ENCODE peak calls at places on chromosomes 1 and 21, in four cellular contexts. One of them, this sample, is unnamed.

GRCh38 chr1:2966435-2966834 is 54.8 kb upstream of the ACTRT2 start:
- DNase-seq in K562: no peak
- DNase-seq in HepG2: no peak
- DNase-seq in GM12878: no peak
- DNase-seq in this sample: no peak

GRCh38 chr1:209659909-209660308 is 7.7 kb upstream of the LAMB3 start:
- DNase-seq in K562: no peak
- DNase-seq in HepG2: no peak
- DNase-seq in GM12878: no peak
- DNase-seq in this sample: no peak

GRCh38 chr1:100658716-100659026 is 60.9 kb upstream of the VCAM1 start:
- DNase-seq in GM12878: no peak
- DNase-seq in K562: no peak
- DNase-seq in HepG2: no peak
- DNase-seq in this sample: no peak

GRCh38 chr21:36437745-36438128 is 42.2 kb downstream of the CLDN14 start:
- DNase-seq in HepG2: no peak
- DNase-seq in GM12878: no peak
- DNase-seq in K562: peak
- DNase-seq in this sample: no peak

GRCh38 chr1:55233149-55233777 is 18.1 kb upstream of the USP24 start:
- DNase-seq in HepG2: peak
- DNase-seq in GM12878: no peak
- DNase-seq in K562: no peak
- DNase-seq in this sample: no peak

GRCh38 chr1:214516434-214517326 is 34.7 kb downstream of the PTPN14 start:
- DNase-seq in HepG2: peak
- DNase-seq in GM12878: no peak
- DNase-seq in K562: no peak
- DNase-seq in this sample: no peak

GRCh38 chr1:204867203-204867602 is 3.5 kb upstream of the NFASC start:
- DNase-seq in K562: no peak
- DNase-seq in GM12878: no peak
- DNase-seq in HepG2: no peak
- DNase-seq in this sample: no peak

GRCh38 chr1:19926296-19927129 is 3.1 kb upstream of the PLA2G2E start:
- DNase-seq in GM12878: no peak
- DNase-seq in HepG2: peak
- DNase-seq in K562: no peak
- DNase-seq in this sample: no peak

GRCh38 chr1:238336531-238336930 is 445.8 kb upstream of the ZP4 start:
- DNase-seq in GM12878: no peak
- DNase-seq in HepG2: no peak
- DNase-seq in K562: no peak
- DNase-seq in this sample: no peak

GRCh38 chr1:118974641-118975040 is 13.5 kb downstream of the TBX15 start:
- DNase-seq in GM12878: no peak
- DNase-seq in HepG2: no peak
- DNase-seq in K562: no peak
- DNase-seq in this sample: no peak

GRCh38 chr1:177780096-177780700 is 189.7 kb downstream of the SEC16B start:
- DNase-seq in HepG2: peak
- DNase-seq in GM12878: no peak
- DNase-seq in K562: no peak
- DNase-seq in this sample: peak

GRCh38 chr1:46735708-46736324 is 16.9 kb upstream of the EFCAB14 start:
- DNase-seq in HepG2: peak
- DNase-seq in K562: peak
- DNase-seq in GM12878: no peak
- DNase-seq in this sample: peak

GRCh38 chr1:198937231-198938031 is 298.6 kb downstream of the PTPRC start:
- DNase-seq in HepG2: peak
- DNase-seq in K562: no peak
- DNase-seq in GM12878: peak
- DNase-seq in this sample: peak

GRCh38 chr21:36099000-36099399 is 29.2 kb downstream of the CBR1 start:
- DNase-seq in GM12878: no peak
- DNase-seq in K562: no peak
- DNase-seq in HepG2: no peak
- DNase-seq in this sample: no peak

GRCh38 chr1:8987881-8988617 is 38.2 kb downstream of the SLC2A7 start:
- DNase-seq in K562: peak
- DNase-seq in HepG2: no peak
- DNase-seq in GM12878: no peak
- DNase-seq in this sample: peak

GRCh38 chr1:100543640-100544039 is 5.7 kb downstream of the GPR88 start:
- DNase-seq in HepG2: peak
- DNase-seq in GM12878: no peak
- DNase-seq in K562: no peak
- DNase-seq in this sample: peak

GRCh38 chr1:90831910-90832309 is 114.8 kb upstream of the BARHL2 start:
- DNase-seq in K562: no peak
- DNase-seq in GM12878: no peak
- DNase-seq in HepG2: no peak
- DNase-seq in this sample: no peak

GRCh38 chr21:32480381-32480780 is 67.9 kb downstream of the EVA1C start:
- DNase-seq in K562: no peak
- DNase-seq in HepG2: no peak
- DNase-seq in GM12878: no peak
- DNase-seq in this sample: no peak

GRCh38 chr21:34132202-34132601 is 58.8 kb downstream of the MRPS6 start:
- DNase-seq in GM12878: no peak
- DNase-seq in K562: no peak
- DNase-seq in HepG2: no peak
- DNase-seq in this sample: no peak

GRCh38 chr21:26199471-26199870 is 28.9 kb upstream of the APP start:
- DNase-seq in GM12878: no peak
- DNase-seq in K562: no peak
- DNase-seq in HepG2: no peak
- DNase-seq in this sample: no peak

GRCh38 chr1:147725685-147726084 is 34.7 kb downstream of the GJA5 start:
- DNase-seq in GM12878: no peak
- DNase-seq in K562: no peak
- DNase-seq in HepG2: no peak
- DNase-seq in this sample: no peak
- H2AFZ ChIP-seq in GM12878: no peak
- H2AFZ ChIP-seq in K562: no peak
- H2AFZ ChIP-seq in HepG2: no peak
- H2AFZ ChIP-seq in this sample: no peak

GRCh38 chr21:42666918-42667317 is 13.5 kb downstream of the PDE9A start:
- DNase-seq in GM12878: no peak
- DNase-seq in HepG2: peak
- DNase-seq in K562: no peak
- DNase-seq in this sample: no peak

GRCh38 chr21:42664614-42665013 is 11.2 kb downstream of the PDE9A start:
- DNase-seq in GM12878: no peak
- DNase-seq in HepG2: no peak
- DNase-seq in K562: no peak
- DNase-seq in this sample: no peak

GRCh38 chr21:42665026-42665425 is 11.6 kb downstream of the PDE9A start:
- DNase-seq in GM12878: no peak
- DNase-seq in K562: peak
- DNase-seq in HepG2: no peak
- DNase-seq in this sample: no peak

GRCh38 chr21:42665484-42665883 is 12.1 kb downstream of the PDE9A start:
- DNase-seq in K562: no peak
- DNase-seq in GM12878: no peak
- DNase-seq in HepG2: no peak
- DNase-seq in this sample: no peak

DNA sequence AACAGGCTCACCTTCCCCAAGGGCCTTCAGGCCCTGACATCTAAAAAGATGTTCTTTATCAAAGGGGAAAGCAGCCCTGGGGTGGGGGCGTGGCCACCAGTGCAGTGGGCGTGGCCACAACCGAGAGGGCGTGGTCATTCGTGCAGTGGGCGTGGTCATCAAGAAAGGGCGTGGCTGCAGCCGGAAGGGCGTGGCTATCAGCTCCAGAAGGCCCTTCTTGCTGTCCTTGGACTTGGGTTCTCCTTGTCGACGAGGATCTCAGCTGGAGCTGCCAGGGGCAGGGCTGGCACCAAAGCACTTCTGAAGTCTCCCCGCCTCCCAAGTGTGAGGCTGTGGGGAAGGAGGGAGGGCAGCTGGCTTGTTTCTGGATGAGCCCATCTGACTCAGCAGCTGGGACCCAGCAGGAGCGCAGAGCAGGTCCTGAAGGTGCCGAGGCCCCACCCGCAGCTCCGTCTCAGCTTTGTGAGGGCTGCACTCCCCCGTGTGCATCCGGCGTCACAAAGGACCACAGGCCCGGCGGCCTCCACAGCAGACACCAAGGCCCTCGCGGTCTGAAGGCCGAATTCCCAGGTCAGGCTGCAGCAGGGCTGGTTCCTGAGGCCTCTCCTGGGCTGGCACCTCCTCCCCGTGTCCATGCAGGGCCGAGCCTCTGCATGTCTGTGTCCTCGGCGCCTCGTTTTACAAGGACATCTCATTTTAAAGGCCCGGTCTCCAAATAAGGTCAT is 12.8 kb downstream of the PDE9A start:
- DNase-seq in GM12878: no peak
- DNase-seq in HepG2: no peak
- DNase-seq in K562: peak
- DNase-seq in this sample: peak
- TF ChIP-seq JUNB in GM12878: no peak
- TF ChIP-seq JUNB in HepG2: no peak
- TF ChIP-seq JUNB in K562: no peak
- TF ChIP-seq JUNB in this sample: no peak

GRCh38 chr1:31575373-31576140 is 758 bp upstream of the TINAGL1 start:
- DNase-seq in K562: peak
- DNase-seq in HepG2: peak
- DNase-seq in GM12878: no peak
- DNase-seq in this sample: peak
- H3K4me3 ChIP-seq in K562: no peak
- H3K4me3 ChIP-seq in HepG2: peak
- H3K4me3 ChIP-seq in GM12878: no peak
- H3K4me3 ChIP-seq in this sample: peak

GRCh38 chr1:67193700-67194099 is 27.4 kb downstream of the IL23R start:
- DNase-seq in GM12878: no peak
- DNase-seq in K562: no peak
- DNase-seq in HepG2: no peak
- DNase-seq in this sample: no peak

GRCh38 chr1:67190942-67191341 is 24.7 kb downstream of the IL23R start:
- DNase-seq in GM12878: no peak
- DNase-seq in K562: no peak
- DNase-seq in HepG2: no peak
- DNase-seq in this sample: no peak

GRCh38 chr1:67190410-67190809 is 24.2 kb downstream of the IL23R start:
- DNase-seq in HepG2: no peak
- DNase-seq in GM12878: no peak
- DNase-seq in K562: no peak
- DNase-seq in this sample: no peak

GRCh38 chr1:67192902-67193301 is 26.6 kb downstream of the IL23R start:
- DNase-seq in K562: no peak
- DNase-seq in GM12878: no peak
- DNase-seq in HepG2: no peak
- DNase-seq in this sample: no peak

GRCh38 chr1:67191668-67192520 is 25.6 kb downstream of the IL23R start:
- DNase-seq in GM12878: no peak
- DNase-seq in HepG2: no peak
- DNase-seq in K562: peak
- DNase-seq in this sample: no peak
- H2AFZ ChIP-seq in GM12878: no peak
- H2AFZ ChIP-seq in HepG2: no peak
- H2AFZ ChIP-seq in K562: peak
- H2AFZ ChIP-seq in this sample: no peak

DNA sequence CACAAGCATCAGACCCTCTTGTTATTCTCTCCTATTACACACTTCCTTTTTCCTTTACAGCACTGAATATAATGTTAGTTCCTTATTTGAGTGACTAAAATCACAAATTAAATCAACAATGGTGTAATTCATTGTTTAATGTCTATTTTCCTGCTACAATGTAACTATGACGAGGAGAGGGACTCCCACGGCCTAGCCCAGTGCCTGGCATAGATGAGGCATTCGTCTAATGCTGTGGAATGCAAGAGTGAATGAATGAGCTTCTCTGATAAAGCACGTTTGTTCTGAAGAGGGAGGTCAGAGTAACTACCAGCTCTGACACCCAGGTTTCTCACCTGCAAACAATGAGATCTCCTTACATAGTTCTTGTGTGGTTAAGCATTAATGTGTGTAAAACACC is 479.4 kb downstream of the OMA1 start:
- DNase-seq in GM12878: no peak
- DNase-seq in HepG2: no peak
- DNase-seq in K562: no peak
- DNase-seq in this sample: no peak
- TF ChIP-seq JUNB in GM12878: no peak
- TF ChIP-seq JUNB in HepG2: no peak
- TF ChIP-seq JUNB in K562: no peak
- TF ChIP-seq JUNB in this sample: no peak

DNA sequence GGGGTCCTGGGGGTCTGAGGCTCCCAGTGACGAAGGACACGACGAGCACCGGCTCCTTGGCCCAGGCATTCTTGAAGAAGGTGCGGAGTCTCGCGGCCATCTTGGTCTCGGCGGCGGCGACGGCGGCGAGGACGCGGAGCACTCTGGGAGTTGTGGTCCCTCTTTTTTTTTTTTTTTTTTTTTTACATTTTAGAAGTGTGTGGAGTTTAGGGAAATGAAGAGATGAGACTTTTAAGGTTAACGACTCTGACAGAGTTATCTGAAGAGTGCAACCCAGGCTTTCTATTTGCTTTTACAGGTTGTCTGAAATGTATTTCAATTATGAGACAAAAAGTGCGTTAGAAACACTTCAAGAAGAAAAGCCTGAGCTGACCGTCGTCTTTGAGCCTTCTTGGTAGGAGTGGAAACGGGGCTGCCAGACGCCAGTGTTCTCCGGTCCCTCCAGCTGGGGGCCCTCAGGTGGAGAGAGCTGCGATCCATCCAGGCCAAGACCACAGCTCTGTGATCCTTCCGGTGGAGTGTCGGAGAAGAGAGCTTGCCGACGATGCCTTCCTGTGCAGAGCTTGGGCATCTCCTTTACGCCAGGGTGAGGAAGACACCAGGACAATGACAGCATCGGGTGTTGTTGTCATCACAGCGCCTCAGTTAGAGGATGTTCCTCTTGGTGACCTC is 9.7 kb downstream of the OR2B11 start:
- DNase-seq in HepG2: no peak
- DNase-seq in K562: peak
- DNase-seq in GM12878: no peak
- DNase-seq in this sample: peak
- H3K4me3 ChIP-seq in HepG2: peak
- H3K4me3 ChIP-seq in K562: peak
- H3K4me3 ChIP-seq in GM12878: no peak
- H3K4me3 ChIP-seq in this sample: peak

GRCh38 chr1:241355311-241356010 is 1.5 kb downstream of the RGS7 start:
- DNase-seq in K562: no peak
- DNase-seq in GM12878: no peak
- DNase-seq in HepG2: no peak
- DNase-seq in this sample: no peak

GRCh38 chr1:241357366-241358305 is 631 bp upstream of the RGS7 start:
- DNase-seq in K562: no peak
- DNase-seq in GM12878: no peak
- DNase-seq in HepG2: no peak
- DNase-seq in this sample: peak

GRCh38 chr1:241352401-241352800 is 4.6 kb downstream of the RGS7 start:
- DNase-seq in HepG2: no peak
- DNase-seq in K562: no peak
- DNase-seq in GM12878: no peak
- DNase-seq in this sample: no peak

GRCh38 chr1:241356519-241357365 is at the start of gene RGS7:
- DNase-seq in HepG2: peak
- DNase-seq in K562: no peak
- DNase-seq in GM12878: no peak
- DNase-seq in this sample: peak

GRCh38 chr1:241356187-241356518 is 852 bp downstream of the RGS7 start:
- DNase-seq in K562: no peak
- DNase-seq in HepG2: no peak
- DNase-seq in GM12878: no peak
- DNase-seq in this sample: peak
- H2AFZ ChIP-seq in K562: no peak
- H2AFZ ChIP-seq in HepG2: no peak
- H2AFZ ChIP-seq in GM12878: no peak
- H2AFZ ChIP-seq in this sample: peak